ENCODE peak calls at places on chromosomes 7 and 10, in ten cellular contexts. One of them, this sample, is unnamed.

GRCh38 chr10:90799172-90799571 is 58.7 kb downstream of the HTR7 start:
- DNase-seq in choroid plexus epithelial cell: no peak
- DNase-seq in endothelial cell: no peak
- DNase-seq in CD8-positive, alpha-beta T cell: no peak
- DNase-seq in colonic mucosa: no peak
- DNase-seq in upper lobe of left lung: no peak
- DNase-seq in neural progenitor cell: no peak
- DNase-seq in OCI-LY7: no peak
- DNase-seq in PC-9: no peak
- DNase-seq in neural crest cell: no peak
- DNase-seq in this sample: no peak

GRCh38 chr7:22859676-22860290 is 37.1 kb upstream of the TOMM7 start:
- DNase-seq in choroid plexus epithelial cell: peak
- DNase-seq in endothelial cell: no peak
- DNase-seq in CD8-positive, alpha-beta T cell: no peak
- DNase-seq in colonic mucosa: no peak
- DNase-seq in upper lobe of left lung: no peak
- DNase-seq in neural progenitor cell: no peak
- DNase-seq in OCI-LY7: no peak
- DNase-seq in PC-9: no peak
- DNase-seq in neural crest cell: no peak
- DNase-seq in this sample: no peak

GRCh38 chr10:50648089-50648934 is 24.6 kb upstream of the SGMS1 start:
- DNase-seq in choroid plexus epithelial cell: no peak
- DNase-seq in endothelial cell: no peak
- DNase-seq in CD8-positive, alpha-beta T cell: no peak
- DNase-seq in colonic mucosa: no peak
- DNase-seq in upper lobe of left lung: no peak
- DNase-seq in neural progenitor cell: no peak
- DNase-seq in OCI-LY7: peak
- DNase-seq in PC-9: no peak
- DNase-seq in neural crest cell: no peak
- DNase-seq in this sample: no peak

GRCh38 chr10:132155723-132156381 is 30.9 kb upstream of the DPYSL4 start:
- DNase-seq in choroid plexus epithelial cell: no peak
- DNase-seq in endothelial cell: no peak
- DNase-seq in CD8-positive, alpha-beta T cell: no peak
- DNase-seq in colonic mucosa: no peak
- DNase-seq in upper lobe of left lung: no peak
- DNase-seq in neural progenitor cell: no peak
- DNase-seq in OCI-LY7: no peak
- DNase-seq in PC-9: no peak
- DNase-seq in neural crest cell: no peak
- DNase-seq in this sample: no peak

GRCh38 chr7:116872026-116872425 is 9.6 kb downstream of the CAPZA2 start:
- DNase-seq in choroid plexus epithelial cell: no peak
- DNase-seq in endothelial cell: no peak
- DNase-seq in CD8-positive, alpha-beta T cell: no peak
- DNase-seq in colonic mucosa: no peak
- DNase-seq in upper lobe of left lung: no peak
- DNase-seq in neural progenitor cell: no peak
- DNase-seq in OCI-LY7: no peak
- DNase-seq in PC-9: no peak
- DNase-seq in neural crest cell: no peak
- DNase-seq in this sample: no peak

GRCh38 chr10:9634466-9634865 is 1383.2 kb upstream of the CELF2 start:
- DNase-seq in choroid plexus epithelial cell: peak
- DNase-seq in endothelial cell: no peak
- DNase-seq in CD8-positive, alpha-beta T cell: no peak
- DNase-seq in colonic mucosa: no peak
- DNase-seq in upper lobe of left lung: no peak
- DNase-seq in neural progenitor cell: no peak
- DNase-seq in OCI-LY7: no peak
- DNase-seq in PC-9: no peak
- DNase-seq in neural crest cell: no peak
- DNase-seq in this sample: no peak

GRCh38 chr10:52257692-52258075 is 56.4 kb upstream of the DKK1 start:
- DNase-seq in choroid plexus epithelial cell: no peak
- DNase-seq in endothelial cell: no peak
- DNase-seq in CD8-positive, alpha-beta T cell: no peak
- DNase-seq in colonic mucosa: no peak
- DNase-seq in upper lobe of left lung: no peak
- DNase-seq in neural progenitor cell: no peak
- DNase-seq in OCI-LY7: no peak
- DNase-seq in PC-9: no peak
- DNase-seq in neural crest cell: no peak
- DNase-seq in this sample: no peak

GRCh38 chr10:61140765-61141392 is 196.9 kb upstream of the RHOBTB1 start:
- DNase-seq in choroid plexus epithelial cell: peak
- DNase-seq in endothelial cell: peak
- DNase-seq in CD8-positive, alpha-beta T cell: no peak
- DNase-seq in colonic mucosa: no peak
- DNase-seq in upper lobe of left lung: no peak
- DNase-seq in neural progenitor cell: peak
- DNase-seq in OCI-LY7: peak
- DNase-seq in PC-9: peak
- DNase-seq in neural crest cell: no peak
- DNase-seq in this sample: no peak

GRCh38 chr7:69883399-69883821 is 285.1 kb downstream of the AUTS2 start:
- DNase-seq in choroid plexus epithelial cell: no peak
- DNase-seq in endothelial cell: no peak
- DNase-seq in CD8-positive, alpha-beta T cell: no peak
- DNase-seq in colonic mucosa: no peak
- DNase-seq in upper lobe of left lung: no peak
- DNase-seq in neural progenitor cell: no peak
- DNase-seq in OCI-LY7: no peak
- DNase-seq in PC-9: no peak
- DNase-seq in neural crest cell: no peak
- DNase-seq in this sample: no peak

GRCh38 chr10:76303682-76304316 is 872.4 kb downstream of the LRMDA start:
- DNase-seq in choroid plexus epithelial cell: peak
- DNase-seq in endothelial cell: peak
- DNase-seq in CD8-positive, alpha-beta T cell: no peak
- DNase-seq in colonic mucosa: peak
- DNase-seq in upper lobe of left lung: peak
- DNase-seq in neural progenitor cell: peak
- DNase-seq in OCI-LY7: peak
- DNase-seq in PC-9: no peak
- DNase-seq in neural crest cell: peak
- DNase-seq in this sample: peak

GRCh38 chr7:139696547-139696946 is 81.3 kb downstream of the HIPK2 start:
- DNase-seq in choroid plexus epithelial cell: no peak
- DNase-seq in endothelial cell: no peak
- DNase-seq in CD8-positive, alpha-beta T cell: no peak
- DNase-seq in colonic mucosa: no peak
- DNase-seq in upper lobe of left lung: no peak
- DNase-seq in neural progenitor cell: no peak
- DNase-seq in OCI-LY7: peak
- DNase-seq in PC-9: no peak
- DNase-seq in neural crest cell: no peak
- DNase-seq in this sample: no peak

GRCh38 chr10:52334595-52334994 is 20.5 kb downstream of the DKK1 start:
- DNase-seq in choroid plexus epithelial cell: peak
- DNase-seq in endothelial cell: no peak
- DNase-seq in CD8-positive, alpha-beta T cell: no peak
- DNase-seq in colonic mucosa: no peak
- DNase-seq in upper lobe of left lung: no peak
- DNase-seq in neural progenitor cell: no peak
- DNase-seq in OCI-LY7: no peak
- DNase-seq in PC-9: peak
- DNase-seq in neural crest cell: no peak
- DNase-seq in this sample: no peak

GRCh38 chr10:62059424-62059913 is 158.0 kb downstream of the ARID5B start:
- DNase-seq in choroid plexus epithelial cell: no peak
- DNase-seq in endothelial cell: no peak
- DNase-seq in CD8-positive, alpha-beta T cell: no peak
- DNase-seq in colonic mucosa: no peak
- DNase-seq in upper lobe of left lung: no peak
- DNase-seq in neural progenitor cell: no peak
- DNase-seq in OCI-LY7: no peak
- DNase-seq in PC-9: no peak
- DNase-seq in neural crest cell: no peak
- DNase-seq in this sample: no peak

GRCh38 chr7:40526951-40527350 is 392.1 kb downstream of the SUGCT start:
- DNase-seq in choroid plexus epithelial cell: no peak
- DNase-seq in endothelial cell: no peak
- DNase-seq in CD8-positive, alpha-beta T cell: no peak
- DNase-seq in colonic mucosa: no peak
- DNase-seq in upper lobe of left lung: no peak
- DNase-seq in neural progenitor cell: no peak
- DNase-seq in OCI-LY7: no peak
- DNase-seq in PC-9: no peak
- DNase-seq in neural crest cell: no peak
- DNase-seq in this sample: no peak

GRCh38 chr10:112261281-112261822 is 21.8 kb upstream of the TECTB start:
- DNase-seq in choroid plexus epithelial cell: peak
- DNase-seq in endothelial cell: no peak
- DNase-seq in CD8-positive, alpha-beta T cell: no peak
- DNase-seq in colonic mucosa: no peak
- DNase-seq in upper lobe of left lung: peak
- DNase-seq in neural progenitor cell: no peak
- DNase-seq in OCI-LY7: no peak
- DNase-seq in PC-9: no peak
- DNase-seq in neural crest cell: no peak
- DNase-seq in this sample: no peak

GRCh38 chr7:88147949-88148348 is 71.9 kb downstream of the SRI start:
- DNase-seq in choroid plexus epithelial cell: no peak
- DNase-seq in endothelial cell: no peak
- DNase-seq in CD8-positive, alpha-beta T cell: no peak
- DNase-seq in colonic mucosa: no peak
- DNase-seq in upper lobe of left lung: no peak
- DNase-seq in neural progenitor cell: peak
- DNase-seq in OCI-LY7: no peak
- DNase-seq in PC-9: no peak
- DNase-seq in neural crest cell: no peak
- DNase-seq in this sample: no peak

GRCh38 chr7:157564518-157565177 is 227.8 kb downstream of the DNAJB6 start:
- DNase-seq in choroid plexus epithelial cell: peak
- DNase-seq in endothelial cell: no peak
- DNase-seq in CD8-positive, alpha-beta T cell: no peak
- DNase-seq in colonic mucosa: no peak
- DNase-seq in upper lobe of left lung: no peak
- DNase-seq in neural progenitor cell: no peak
- DNase-seq in OCI-LY7: no peak
- DNase-seq in PC-9: no peak
- DNase-seq in neural crest cell: no peak
- DNase-seq in this sample: no peak

GRCh38 chr10:75646931-75647330 is 215.5 kb downstream of the LRMDA start:
- DNase-seq in choroid plexus epithelial cell: no peak
- DNase-seq in endothelial cell: no peak
- DNase-seq in CD8-positive, alpha-beta T cell: no peak
- DNase-seq in colonic mucosa: no peak
- DNase-seq in upper lobe of left lung: no peak
- DNase-seq in neural progenitor cell: no peak
- DNase-seq in OCI-LY7: no peak
- DNase-seq in PC-9: no peak
- DNase-seq in neural crest cell: no peak
- DNase-seq in this sample: no peak

GRCh38 chr10:87816842-87817178 is 1.2 kb downstream of the ATAD1 start:
- DNase-seq in choroid plexus epithelial cell: no peak
- DNase-seq in endothelial cell: no peak
- DNase-seq in CD8-positive, alpha-beta T cell: no peak
- DNase-seq in colonic mucosa: no peak
- DNase-seq in upper lobe of left lung: no peak
- DNase-seq in neural progenitor cell: no peak
- DNase-seq in OCI-LY7: no peak
- DNase-seq in PC-9: no peak
- DNase-seq in neural crest cell: no peak
- DNase-seq in this sample: no peak
- TF ChIP-seq CTCF in choroid plexus epithelial cell: no peak
- TF ChIP-seq CTCF in endothelial cell: no peak
- TF ChIP-seq CTCF in CD8-positive, alpha-beta T cell: no peak
- TF ChIP-seq CTCF in colonic mucosa: no peak
- TF ChIP-seq CTCF in upper lobe of left lung: no peak
- TF ChIP-seq CTCF in neural progenitor cell: no peak
- TF ChIP-seq CTCF in OCI-LY7: no peak
- TF ChIP-seq CTCF in PC-9: no peak
- TF ChIP-seq CTCF in neural crest cell: no peak
- TF ChIP-seq CTCF in this sample: no peak

GRCh38 chr10:103855424-103855823 is at the start of gene SH3PXD2A:
- DNase-seq in choroid plexus epithelial cell: no peak
- DNase-seq in endothelial cell: peak
- DNase-seq in CD8-positive, alpha-beta T cell: no peak
- DNase-seq in colonic mucosa: no peak
- DNase-seq in upper lobe of left lung: no peak
- DNase-seq in neural progenitor cell: peak
- DNase-seq in OCI-LY7: no peak
- DNase-seq in PC-9: no peak
- DNase-seq in neural crest cell: peak
- DNase-seq in this sample: peak
- TF ChIP-seq CTCF in choroid plexus epithelial cell: no peak
- TF ChIP-seq CTCF in endothelial cell: no peak
- TF ChIP-seq CTCF in CD8-positive, alpha-beta T cell: no peak
- TF ChIP-seq CTCF in colonic mucosa: no peak
- TF ChIP-seq CTCF in upper lobe of left lung: peak
- TF ChIP-seq CTCF in neural progenitor cell: no peak
- TF ChIP-seq CTCF in OCI-LY7: no peak
- TF ChIP-seq CTCF in PC-9: no peak
- TF ChIP-seq CTCF in neural crest cell: peak
- TF ChIP-seq CTCF in this sample: no peak

GRCh38 chr7:134357486-134357885 is 40.8 kb upstream of the SLC35B4 start:
- DNase-seq in choroid plexus epithelial cell: no peak
- DNase-seq in endothelial cell: no peak
- DNase-seq in CD8-positive, alpha-beta T cell: no peak
- DNase-seq in colonic mucosa: no peak
- DNase-seq in upper lobe of left lung: no peak
- DNase-seq in neural progenitor cell: no peak
- DNase-seq in OCI-LY7: peak
- DNase-seq in PC-9: peak
- DNase-seq in neural crest cell: no peak
- DNase-seq in this sample: no peak
- TF ChIP-seq CTCF in choroid plexus epithelial cell: peak
- TF ChIP-seq CTCF in endothelial cell: no peak
- TF ChIP-seq CTCF in CD8-positive, alpha-beta T cell: no peak
- TF ChIP-seq CTCF in colonic mucosa: no peak
- TF ChIP-seq CTCF in upper lobe of left lung: no peak
- TF ChIP-seq CTCF in neural progenitor cell: no peak
- TF ChIP-seq CTCF in OCI-LY7: no peak
- TF ChIP-seq CTCF in PC-9: no peak
- TF ChIP-seq CTCF in neural crest cell: no peak
- TF ChIP-seq CTCF in this sample: no peak

DNA sequence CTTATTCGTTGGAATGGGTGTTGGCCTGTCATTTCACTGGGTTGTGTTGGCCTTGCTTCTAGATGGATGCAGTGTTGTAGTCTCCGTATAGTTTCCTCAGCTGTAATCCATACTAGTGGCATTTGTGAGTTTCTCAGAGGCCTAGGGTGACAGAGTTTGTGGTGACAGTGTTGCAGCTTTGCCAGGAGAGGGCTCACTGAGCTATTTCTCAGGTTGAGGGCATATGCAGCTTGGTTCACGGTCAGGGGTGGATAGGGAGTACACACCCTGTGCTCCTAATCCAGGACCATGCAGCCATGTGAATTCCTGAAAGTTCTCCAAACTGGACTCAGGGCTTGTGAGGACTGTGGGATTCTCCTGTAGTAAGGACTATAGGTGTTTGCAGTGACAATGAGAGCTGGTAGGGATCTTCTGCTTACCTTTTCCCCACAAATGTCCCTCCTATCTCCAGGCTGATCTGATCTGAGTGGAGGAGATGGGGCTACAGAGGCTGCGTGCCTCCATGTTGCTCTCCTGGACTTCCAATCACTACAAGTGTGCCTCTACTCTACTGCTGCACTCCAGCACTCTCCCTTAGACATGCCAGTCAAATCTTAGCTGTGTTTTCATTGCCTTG is 229.0 kb downstream of the STK31 start:
- DNase-seq in choroid plexus epithelial cell: peak
- DNase-seq in endothelial cell: peak
- DNase-seq in CD8-positive, alpha-beta T cell: no peak
- DNase-seq in colonic mucosa: peak
- DNase-seq in upper lobe of left lung: no peak
- DNase-seq in neural progenitor cell: peak
- DNase-seq in OCI-LY7: peak
- DNase-seq in PC-9: peak
- DNase-seq in neural crest cell: peak
- DNase-seq in this sample: peak
- TF ChIP-seq CTCF in choroid plexus epithelial cell: peak
- TF ChIP-seq CTCF in endothelial cell: peak
- TF ChIP-seq CTCF in CD8-positive, alpha-beta T cell: no peak
- TF ChIP-seq CTCF in colonic mucosa: peak
- TF ChIP-seq CTCF in upper lobe of left lung: no peak
- TF ChIP-seq CTCF in neural progenitor cell: peak
- TF ChIP-seq CTCF in OCI-LY7: peak
- TF ChIP-seq CTCF in PC-9: peak
- TF ChIP-seq CTCF in neural crest cell: peak
- TF ChIP-seq CTCF in this sample: peak